ENCODE peak calls at places on chromosomes 3 and 15, in five cellular contexts. One of them, this sample, is unnamed.

GRCh38 chr15:67072951-67073350 is 7.5 kb downstream of the SMAD3 start:
- DNase-seq in heart right ventricle: no peak
- DNase-seq in GM12864: no peak
- DNase-seq in BJ: no peak
- DNase-seq in aorta: no peak
- DNase-seq in this sample: no peak

GRCh38 chr3:174812172-174812862 is 46.8 kb upstream of the NAALADL2 start:
- DNase-seq in aorta: no peak
- DNase-seq in heart right ventricle: no peak
- DNase-seq in GM12864: no peak
- DNase-seq in BJ: no peak
- DNase-seq in this sample: no peak

GRCh38 chr3:194521514-194522260 is 34.9 kb upstream of the ATP13A3 start:
- DNase-seq in heart right ventricle: no peak
- DNase-seq in GM12864: no peak
- DNase-seq in BJ: peak; percentile 29
- DNase-seq in aorta: no peak
- DNase-seq in this sample: no peak

GRCh38 chr3:72338942-72339749 is 509.1 kb downstream of the SHQ1 start:
- DNase-seq in BJ: peak; percentile 71
- DNase-seq in GM12864: peak; percentile 18
- DNase-seq in heart right ventricle: no peak
- DNase-seq in aorta: peak; percentile 85
- DNase-seq in this sample: no peak

GRCh38 chr3:69012111-69012835 is 1.2 kb downstream of the EOGT start:
- DNase-seq in GM12864: no peak
- DNase-seq in heart right ventricle: peak; percentile 35
- DNase-seq in aorta: peak; percentile 73
- DNase-seq in BJ: peak; percentile 54
- DNase-seq in this sample: peak; percentile 12

GRCh38 chr3:138049157-138049919 is 39.4 kb downstream of the CLDN18 start:
- DNase-seq in heart right ventricle: no peak
- DNase-seq in GM12864: no peak
- DNase-seq in aorta: no peak
- DNase-seq in BJ: peak; percentile 17
- DNase-seq in this sample: no peak

GRCh38 chr3:149507491-149508324 is 33.2 kb downstream of the TM4SF4 start:
- DNase-seq in heart right ventricle: no peak
- DNase-seq in BJ: no peak
- DNase-seq in GM12864: no peak
- DNase-seq in aorta: peak; percentile 84
- DNase-seq in this sample: no peak

GRCh38 chr3:155804298-155804697 is 1.8 kb downstream of the C3orf33 start:
- DNase-seq in BJ: no peak
- DNase-seq in GM12864: no peak
- DNase-seq in heart right ventricle: no peak
- DNase-seq in aorta: no peak
- DNase-seq in this sample: no peak

GRCh38 chr15:50681467-50681866 is 5.1 kb downstream of the TRPM7 start:
- DNase-seq in heart right ventricle: no peak
- DNase-seq in aorta: no peak
- DNase-seq in GM12864: no peak
- DNase-seq in BJ: no peak
- DNase-seq in this sample: no peak